ENCODE peak calls at places on chromosomes 1 and 21, in eight cellular contexts. One of them, this sample, is unnamed.

GRCh38 chr1:62438163-62438562 is 1.3 kb downstream of the USP1 start:
- DNase-seq in coronary artery: no peak
- DNase-seq in epithelial cell of proximal tubule: no peak
- DNase-seq in MM.1S: peak
- DNase-seq in heart left ventricle: no peak
- DNase-seq in body of pancreas: no peak
- DNase-seq in fibroblast of lung: peak
- DNase-seq in astrocyte of the spinal cord: peak
- DNase-seq in this sample: no peak

GRCh38 chr1:28437260-28437923 is 67.9 kb downstream of the PHACTR4 start:
- DNase-seq in coronary artery: no peak
- DNase-seq in epithelial cell of proximal tubule: peak
- DNase-seq in MM.1S: no peak
- DNase-seq in heart left ventricle: no peak
- DNase-seq in body of pancreas: peak
- DNase-seq in fibroblast of lung: peak
- DNase-seq in astrocyte of the spinal cord: peak
- DNase-seq in this sample: peak

GRCh38 chr21:44299458-44300261 is at the start of gene PFKL:
- DNase-seq in coronary artery: no peak
- DNase-seq in epithelial cell of proximal tubule: no peak
- DNase-seq in MM.1S: peak
- DNase-seq in heart left ventricle: peak
- DNase-seq in body of pancreas: peak
- DNase-seq in fibroblast of lung: peak
- DNase-seq in astrocyte of the spinal cord: peak
- DNase-seq in this sample: peak

GRCh38 chr1:220813013-220813412 is 26.3 kb downstream of the MTARC1 start:
- DNase-seq in coronary artery: no peak
- DNase-seq in epithelial cell of proximal tubule: no peak
- DNase-seq in MM.1S: no peak
- DNase-seq in heart left ventricle: no peak
- DNase-seq in body of pancreas: no peak
- DNase-seq in fibroblast of lung: no peak
- DNase-seq in astrocyte of the spinal cord: no peak
- DNase-seq in this sample: no peak

GRCh38 chr1:201180901-201181300 is 9.7 kb upstream of the IGFN1 start:
- DNase-seq in coronary artery: no peak
- DNase-seq in epithelial cell of proximal tubule: no peak
- DNase-seq in MM.1S: no peak
- DNase-seq in heart left ventricle: no peak
- DNase-seq in body of pancreas: no peak
- DNase-seq in fibroblast of lung: no peak
- DNase-seq in astrocyte of the spinal cord: no peak
- DNase-seq in this sample: no peak

GRCh38 chr1:196611873-196612272 is 3.6 kb upstream of the KCNT2 start:
- DNase-seq in coronary artery: no peak
- DNase-seq in epithelial cell of proximal tubule: no peak
- DNase-seq in MM.1S: no peak
- DNase-seq in heart left ventricle: no peak
- DNase-seq in body of pancreas: no peak
- DNase-seq in fibroblast of lung: no peak
- DNase-seq in astrocyte of the spinal cord: no peak
- DNase-seq in this sample: no peak

GRCh38 chr1:218273757-218274505 is 11.2 kb upstream of the RRP15 start:
- DNase-seq in coronary artery: no peak
- DNase-seq in epithelial cell of proximal tubule: no peak
- DNase-seq in MM.1S: no peak
- DNase-seq in heart left ventricle: no peak
- DNase-seq in body of pancreas: no peak
- DNase-seq in fibroblast of lung: no peak
- DNase-seq in astrocyte of the spinal cord: no peak
- DNase-seq in this sample: no peak

GRCh38 chr1:115692224-115692623 is 50.5 kb downstream of the VANGL1 start:
- DNase-seq in coronary artery: no peak
- DNase-seq in epithelial cell of proximal tubule: no peak
- DNase-seq in MM.1S: no peak
- DNase-seq in heart left ventricle: no peak
- DNase-seq in body of pancreas: no peak
- DNase-seq in fibroblast of lung: no peak
- DNase-seq in astrocyte of the spinal cord: no peak
- DNase-seq in this sample: no peak

GRCh38 chr1:93496520-93496919 is 48.6 kb downstream of the FNBP1L start:
- DNase-seq in coronary artery: no peak
- DNase-seq in epithelial cell of proximal tubule: no peak
- DNase-seq in MM.1S: no peak
- DNase-seq in heart left ventricle: no peak
- DNase-seq in body of pancreas: no peak
- DNase-seq in fibroblast of lung: no peak
- DNase-seq in astrocyte of the spinal cord: no peak
- DNase-seq in this sample: no peak

GRCh38 chr1:1013105-1013921 is at the start of gene ISG15:
- DNase-seq in coronary artery: peak
- DNase-seq in epithelial cell of proximal tubule: no peak
- DNase-seq in MM.1S: peak
- DNase-seq in heart left ventricle: peak
- DNase-seq in body of pancreas: peak
- DNase-seq in fibroblast of lung: peak
- DNase-seq in astrocyte of the spinal cord: peak
- DNase-seq in this sample: peak

GRCh38 chr1:84724128-84724860 is 34.0 kb upstream of the SSX2IP start:
- DNase-seq in coronary artery: no peak
- DNase-seq in epithelial cell of proximal tubule: no peak
- DNase-seq in MM.1S: no peak
- DNase-seq in heart left ventricle: no peak
- DNase-seq in body of pancreas: peak
- DNase-seq in fibroblast of lung: no peak
- DNase-seq in astrocyte of the spinal cord: no peak
- DNase-seq in this sample: no peak

GRCh38 chr1:153638261-153638660 is 4.4 kb downstream of the CHTOP start:
- DNase-seq in coronary artery: no peak
- DNase-seq in epithelial cell of proximal tubule: no peak
- DNase-seq in MM.1S: no peak
- DNase-seq in heart left ventricle: no peak
- DNase-seq in body of pancreas: peak
- DNase-seq in fibroblast of lung: no peak
- DNase-seq in astrocyte of the spinal cord: no peak
- DNase-seq in this sample: no peak

GRCh38 chr21:45309069-45309521 is 21.4 kb upstream of the POFUT2 start:
- DNase-seq in coronary artery: no peak
- DNase-seq in epithelial cell of proximal tubule: no peak
- DNase-seq in MM.1S: peak
- DNase-seq in heart left ventricle: peak
- DNase-seq in body of pancreas: peak
- DNase-seq in fibroblast of lung: peak
- DNase-seq in astrocyte of the spinal cord: peak
- DNase-seq in this sample: no peak

GRCh38 chr1:30900486-30900885 is 8.1 kb downstream of the SDC3 start:
- DNase-seq in coronary artery: no peak
- DNase-seq in epithelial cell of proximal tubule: no peak
- DNase-seq in MM.1S: no peak
- DNase-seq in heart left ventricle: peak
- DNase-seq in body of pancreas: no peak
- DNase-seq in fibroblast of lung: no peak
- DNase-seq in astrocyte of the spinal cord: no peak
- DNase-seq in this sample: no peak

DNA sequence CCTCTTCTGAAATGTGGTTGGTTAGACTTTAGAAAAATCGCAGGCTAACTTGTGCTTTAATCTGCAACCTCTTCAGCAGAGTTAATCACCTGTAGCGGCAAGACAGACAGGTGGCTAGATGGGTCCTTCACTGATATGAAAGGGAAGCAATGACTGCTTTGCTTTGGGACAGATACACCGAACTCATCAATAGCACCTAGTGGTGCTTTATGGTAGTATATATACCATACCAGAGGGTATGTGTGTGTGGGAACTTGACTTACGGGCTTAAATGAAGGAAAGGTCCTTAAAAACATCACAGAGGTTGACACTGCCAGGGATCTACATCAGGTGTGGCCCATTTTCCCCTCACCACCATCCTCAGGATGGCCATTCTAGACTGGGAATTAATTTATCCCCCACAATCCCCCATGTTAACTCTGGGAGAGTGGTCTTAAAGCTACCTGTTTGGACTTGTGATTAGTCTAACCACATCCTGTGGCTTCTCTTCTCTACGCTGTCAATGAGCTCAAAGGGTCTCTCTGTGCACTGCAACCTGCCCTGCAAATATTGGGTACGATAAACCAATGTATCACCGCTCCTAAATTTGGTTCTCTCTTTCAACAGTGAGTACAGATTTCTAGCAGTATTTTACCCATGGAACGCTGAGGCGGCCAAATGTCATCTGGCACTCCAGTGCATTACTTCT is 162.7 kb downstream of the SIPA1L2 start:
- DNase-seq in coronary artery: no peak
- DNase-seq in epithelial cell of proximal tubule: no peak
- DNase-seq in MM.1S: no peak
- DNase-seq in heart left ventricle: no peak
- DNase-seq in body of pancreas: no peak
- DNase-seq in fibroblast of lung: no peak
- DNase-seq in astrocyte of the spinal cord: no peak
- DNase-seq in this sample: no peak
- TF ChIP-seq CTCF in coronary artery: no peak
- TF ChIP-seq CTCF in epithelial cell of proximal tubule: no peak
- TF ChIP-seq CTCF in MM.1S: no peak
- TF ChIP-seq CTCF in heart left ventricle: no peak
- TF ChIP-seq CTCF in body of pancreas: no peak
- TF ChIP-seq CTCF in fibroblast of lung: no peak
- TF ChIP-seq CTCF in astrocyte of the spinal cord: no peak
- TF ChIP-seq CTCF in this sample: no peak

GRCh38 chr1:168135982-168136708 is 585 bp downstream of the GPR161 start:
- DNase-seq in coronary artery: no peak
- DNase-seq in epithelial cell of proximal tubule: no peak
- DNase-seq in MM.1S: no peak
- DNase-seq in heart left ventricle: no peak
- DNase-seq in body of pancreas: peak
- DNase-seq in fibroblast of lung: peak
- DNase-seq in astrocyte of the spinal cord: no peak
- DNase-seq in this sample: peak

GRCh38 chr1:168134132-168135041 is 2.3 kb downstream of the GPR161 start:
- DNase-seq in coronary artery: no peak
- DNase-seq in epithelial cell of proximal tubule: no peak
- DNase-seq in MM.1S: no peak
- DNase-seq in heart left ventricle: no peak
- DNase-seq in body of pancreas: no peak
- DNase-seq in fibroblast of lung: no peak
- DNase-seq in astrocyte of the spinal cord: peak
- DNase-seq in this sample: no peak

GRCh38 chr1:168136709-168137514 is at the start of gene GPR161:
- DNase-seq in coronary artery: no peak
- DNase-seq in epithelial cell of proximal tubule: no peak
- DNase-seq in MM.1S: peak
- DNase-seq in heart left ventricle: peak
- DNase-seq in body of pancreas: peak
- DNase-seq in fibroblast of lung: peak
- DNase-seq in astrocyte of the spinal cord: peak
- DNase-seq in this sample: peak

GRCh38 chr1:168137515-168137821 is 738 bp upstream of the GPR161 start:
- DNase-seq in coronary artery: no peak
- DNase-seq in epithelial cell of proximal tubule: no peak
- DNase-seq in MM.1S: no peak
- DNase-seq in heart left ventricle: no peak
- DNase-seq in body of pancreas: no peak
- DNase-seq in fibroblast of lung: no peak
- DNase-seq in astrocyte of the spinal cord: no peak
- DNase-seq in this sample: no peak

DNA sequence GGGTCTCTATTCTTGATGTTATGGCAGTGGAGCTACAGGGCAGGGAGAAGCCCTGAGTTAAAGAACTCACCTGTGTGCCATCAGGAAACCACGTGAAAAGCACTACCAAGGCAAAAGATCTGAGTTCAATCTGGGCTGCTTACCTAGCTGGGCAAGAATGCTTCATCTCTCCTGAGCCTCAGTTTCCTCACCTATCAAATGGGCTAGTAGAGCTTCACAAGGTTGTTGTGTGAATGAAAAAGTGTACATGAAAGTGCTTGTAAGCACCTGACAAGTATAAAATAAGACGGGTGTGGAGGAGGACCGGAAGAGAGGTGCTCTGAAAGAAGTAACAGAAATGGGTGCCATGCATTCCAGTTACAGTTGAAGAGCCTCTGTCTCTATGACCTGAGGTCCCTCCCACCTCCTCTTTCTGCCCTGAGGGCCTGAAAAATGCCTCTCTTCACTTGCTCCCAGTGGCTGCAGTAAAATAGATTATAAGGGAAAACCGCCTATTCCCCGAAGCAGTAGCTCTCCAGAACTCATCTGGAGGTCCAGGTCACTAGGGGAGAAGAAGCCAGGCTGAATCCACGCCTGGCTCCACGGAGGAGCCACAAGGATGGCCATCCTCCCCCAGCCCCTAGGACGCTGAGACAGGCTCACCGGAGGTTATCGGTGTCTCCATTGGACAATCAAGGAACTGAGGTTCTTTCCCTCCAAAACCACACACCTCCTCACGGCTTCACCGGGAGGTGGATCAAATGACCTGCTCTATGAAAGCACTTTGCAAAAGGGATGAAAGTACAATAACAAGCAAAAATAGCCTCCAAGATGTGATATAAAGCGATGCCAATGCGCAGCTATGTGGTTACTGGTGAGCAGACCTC is 1.4 kb downstream of the GPR161 start:
- DNase-seq in coronary artery: no peak
- DNase-seq in epithelial cell of proximal tubule: no peak
- DNase-seq in MM.1S: no peak
- DNase-seq in heart left ventricle: no peak
- DNase-seq in body of pancreas: no peak
- DNase-seq in fibroblast of lung: peak
- DNase-seq in astrocyte of the spinal cord: peak
- DNase-seq in this sample: peak
- H3K4me3 ChIP-seq in coronary artery: peak
- H3K4me3 ChIP-seq in epithelial cell of proximal tubule: peak
- H3K4me3 ChIP-seq in MM.1S: peak
- H3K4me3 ChIP-seq in heart left ventricle: peak
- H3K4me3 ChIP-seq in body of pancreas: peak
- H3K4me3 ChIP-seq in fibroblast of lung: peak
- H3K4me3 ChIP-seq in astrocyte of the spinal cord: peak
- H3K4me3 ChIP-seq in this sample: peak

DNA sequence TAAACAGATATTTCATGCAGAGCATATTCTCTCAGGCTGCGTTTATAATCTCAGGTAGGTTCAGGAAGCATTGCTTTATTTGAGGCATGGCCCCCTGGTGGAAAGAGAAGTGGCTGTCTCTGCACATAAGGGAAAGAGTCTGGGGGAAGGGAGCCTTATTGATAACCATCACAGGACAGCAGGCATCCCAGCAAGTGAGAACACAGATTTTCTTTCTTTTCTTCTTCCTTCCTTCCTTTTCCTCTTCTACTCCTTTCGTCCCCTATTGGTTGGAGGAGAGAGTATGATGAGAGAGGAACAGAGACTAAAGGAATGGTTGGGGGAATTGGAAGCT is 21.9 kb downstream of the TSNAX start:
- DNase-seq in coronary artery: no peak
- DNase-seq in epithelial cell of proximal tubule: no peak
- DNase-seq in MM.1S: peak
- DNase-seq in heart left ventricle: no peak
- DNase-seq in body of pancreas: peak
- DNase-seq in fibroblast of lung: no peak
- DNase-seq in astrocyte of the spinal cord: peak
- DNase-seq in this sample: no peak
- TF ChIP-seq CTCF in coronary artery: no peak
- TF ChIP-seq CTCF in epithelial cell of proximal tubule: peak
- TF ChIP-seq CTCF in MM.1S: peak
- TF ChIP-seq CTCF in heart left ventricle: peak
- TF ChIP-seq CTCF in body of pancreas: peak
- TF ChIP-seq CTCF in fibroblast of lung: peak
- TF ChIP-seq CTCF in astrocyte of the spinal cord: peak
- TF ChIP-seq CTCF in this sample: peak

GRCh38 chr1:75787524-75787923 is 1.5 kb downstream of the RABGGTB start:
- DNase-seq in coronary artery: no peak
- DNase-seq in epithelial cell of proximal tubule: no peak
- DNase-seq in MM.1S: no peak
- DNase-seq in heart left ventricle: no peak
- DNase-seq in body of pancreas: no peak
- DNase-seq in fibroblast of lung: no peak
- DNase-seq in astrocyte of the spinal cord: no peak
- DNase-seq in this sample: no peak
- H3K4me3 ChIP-seq in coronary artery: peak
- H3K4me3 ChIP-seq in epithelial cell of proximal tubule: peak
- H3K4me3 ChIP-seq in MM.1S: peak
- H3K4me3 ChIP-seq in heart left ventricle: peak
- H3K4me3 ChIP-seq in body of pancreas: peak
- H3K4me3 ChIP-seq in fibroblast of lung: peak
- H3K4me3 ChIP-seq in astrocyte of the spinal cord: peak
- H3K4me3 ChIP-seq in this sample: peak

This sample was measured in foreskin fibroblast.